ENCODE peak calls at places on chromosomes 5 and 9, in seven cellular contexts. One of them, this sample, is unnamed.

GRCh38 chr5:168670881-168671575 is 91.9 kb upstream of the PANK3 start:
- DNase-seq in fibroblast of mammary gland: no peak
- DNase-seq in stimulated activated CD4-positive, alpha-beta T cell treated with anti-CD3 and anti-CD28 coated beads, Interleukin-12 subunit alpha, Interleukin-12 subunit beta, amount 100 ng/mL, for 24 hours: no peak
- DNase-seq in CD4-positive, alpha-beta memory T cell: no peak
- DNase-seq in cardiac fibroblast: no peak
- DNase-seq in IMR-90: no peak
- DNase-seq in amniotic stem cell: no peak
- DNase-seq in this sample: no peak

GRCh38 chr9:112784020-112784788 is 33.6 kb downstream of the SNX30 start:
- DNase-seq in fibroblast of mammary gland: peak; percentile 34
- DNase-seq in stimulated activated CD4-positive, alpha-beta T cell treated with anti-CD3 and anti-CD28 coated beads, Interleukin-12 subunit alpha, Interleukin-12 subunit beta, amount 100 ng/mL, for 24 hours: no peak
- DNase-seq in CD4-positive, alpha-beta memory T cell: no peak
- DNase-seq in cardiac fibroblast: peak; percentile 41
- DNase-seq in IMR-90: peak; percentile 59
- DNase-seq in amniotic stem cell: no peak
- DNase-seq in this sample: no peak

GRCh38 chr5:164959761-164960160 is 1454.3 kb downstream of the MAT2B start:
- DNase-seq in fibroblast of mammary gland: no peak
- DNase-seq in stimulated activated CD4-positive, alpha-beta T cell treated with anti-CD3 and anti-CD28 coated beads, Interleukin-12 subunit alpha, Interleukin-12 subunit beta, amount 100 ng/mL, for 24 hours: no peak
- DNase-seq in CD4-positive, alpha-beta memory T cell: no peak
- DNase-seq in cardiac fibroblast: no peak
- DNase-seq in IMR-90: no peak
- DNase-seq in amniotic stem cell: no peak
- DNase-seq in this sample: no peak

GRCh38 chr5:135386096-135386495 is 12.9 kb downstream of the MACROH2A1 start:
- DNase-seq in fibroblast of mammary gland: peak; percentile 78
- DNase-seq in stimulated activated CD4-positive, alpha-beta T cell treated with anti-CD3 and anti-CD28 coated beads, Interleukin-12 subunit alpha, Interleukin-12 subunit beta, amount 100 ng/mL, for 24 hours: no peak
- DNase-seq in CD4-positive, alpha-beta memory T cell: no peak
- DNase-seq in cardiac fibroblast: peak; percentile 79
- DNase-seq in IMR-90: peak; percentile 50
- DNase-seq in amniotic stem cell: no peak
- DNase-seq in this sample: no peak

GRCh38 chr5:120164037-120164436 is 300.1 kb upstream of the PRR16 start:
- DNase-seq in fibroblast of mammary gland: no peak
- DNase-seq in stimulated activated CD4-positive, alpha-beta T cell treated with anti-CD3 and anti-CD28 coated beads, Interleukin-12 subunit alpha, Interleukin-12 subunit beta, amount 100 ng/mL, for 24 hours: no peak
- DNase-seq in CD4-positive, alpha-beta memory T cell: no peak
- DNase-seq in cardiac fibroblast: no peak
- DNase-seq in IMR-90: no peak
- DNase-seq in amniotic stem cell: no peak
- DNase-seq in this sample: no peak

GRCh38 chr5:177432143-177432904 is 5.8 kb downstream of the GRK6 start:
- DNase-seq in fibroblast of mammary gland: no peak
- DNase-seq in stimulated activated CD4-positive, alpha-beta T cell treated with anti-CD3 and anti-CD28 coated beads, Interleukin-12 subunit alpha, Interleukin-12 subunit beta, amount 100 ng/mL, for 24 hours: no peak
- DNase-seq in CD4-positive, alpha-beta memory T cell: no peak
- DNase-seq in cardiac fibroblast: no peak
- DNase-seq in IMR-90: no peak
- DNase-seq in amniotic stem cell: no peak
- DNase-seq in this sample: no peak

GRCh38 chr9:108535526-108535925 is 320.3 kb downstream of the ACTL7B start:
- DNase-seq in fibroblast of mammary gland: peak; percentile 50
- DNase-seq in stimulated activated CD4-positive, alpha-beta T cell treated with anti-CD3 and anti-CD28 coated beads, Interleukin-12 subunit alpha, Interleukin-12 subunit beta, amount 100 ng/mL, for 24 hours: no peak
- DNase-seq in CD4-positive, alpha-beta memory T cell: no peak
- DNase-seq in cardiac fibroblast: peak; percentile 51
- DNase-seq in IMR-90: no peak
- DNase-seq in amniotic stem cell: no peak
- DNase-seq in this sample: no peak

GRCh38 chr9:91720313-91720712 is 229.7 kb downstream of the ROR2 start:
- DNase-seq in fibroblast of mammary gland: peak; percentile 27
- DNase-seq in stimulated activated CD4-positive, alpha-beta T cell treated with anti-CD3 and anti-CD28 coated beads, Interleukin-12 subunit alpha, Interleukin-12 subunit beta, amount 100 ng/mL, for 24 hours: no peak
- DNase-seq in CD4-positive, alpha-beta memory T cell: no peak
- DNase-seq in cardiac fibroblast: peak; percentile 5
- DNase-seq in IMR-90: peak; percentile 55
- DNase-seq in amniotic stem cell: no peak
- DNase-seq in this sample: no peak

GRCh38 chr5:138402640-138403039 is 36.2 kb upstream of the REEP2 start:
- DNase-seq in fibroblast of mammary gland: no peak
- DNase-seq in stimulated activated CD4-positive, alpha-beta T cell treated with anti-CD3 and anti-CD28 coated beads, Interleukin-12 subunit alpha, Interleukin-12 subunit beta, amount 100 ng/mL, for 24 hours: no peak
- DNase-seq in CD4-positive, alpha-beta memory T cell: no peak
- DNase-seq in cardiac fibroblast: no peak
- DNase-seq in IMR-90: no peak
- DNase-seq in amniotic stem cell: no peak
- DNase-seq in this sample: no peak

GRCh38 chr9:126626117-126627022 is 12.6 kb downstream of the LMX1B start:
- DNase-seq in fibroblast of mammary gland: no peak
- DNase-seq in stimulated activated CD4-positive, alpha-beta T cell treated with anti-CD3 and anti-CD28 coated beads, Interleukin-12 subunit alpha, Interleukin-12 subunit beta, amount 100 ng/mL, for 24 hours: no peak
- DNase-seq in CD4-positive, alpha-beta memory T cell: no peak
- DNase-seq in cardiac fibroblast: no peak
- DNase-seq in IMR-90: no peak
- DNase-seq in amniotic stem cell: no peak
- DNase-seq in this sample: no peak

GRCh38 chr9:82038897-82039296 is 50.3 kb downstream of the SPATA31D1 start:
- DNase-seq in fibroblast of mammary gland: no peak
- DNase-seq in stimulated activated CD4-positive, alpha-beta T cell treated with anti-CD3 and anti-CD28 coated beads, Interleukin-12 subunit alpha, Interleukin-12 subunit beta, amount 100 ng/mL, for 24 hours: no peak
- DNase-seq in CD4-positive, alpha-beta memory T cell: no peak
- DNase-seq in cardiac fibroblast: no peak
- DNase-seq in IMR-90: no peak
- DNase-seq in amniotic stem cell: no peak
- DNase-seq in this sample: no peak

GRCh38 chr9:91197232-91198181 is 164.2 kb downstream of the AUH start:
- DNase-seq in fibroblast of mammary gland: peak; percentile 100
- DNase-seq in stimulated activated CD4-positive, alpha-beta T cell treated with anti-CD3 and anti-CD28 coated beads, Interleukin-12 subunit alpha, Interleukin-12 subunit beta, amount 100 ng/mL, for 24 hours: no peak
- DNase-seq in CD4-positive, alpha-beta memory T cell: no peak
- DNase-seq in cardiac fibroblast: peak; percentile 97
- DNase-seq in IMR-90: peak; percentile 98
- DNase-seq in amniotic stem cell: peak; percentile 35
- DNase-seq in this sample: peak; percentile 74

GRCh38 chr5:35794688-35795375 is 61.9 kb upstream of the IL7R start:
- DNase-seq in fibroblast of mammary gland: no peak
- DNase-seq in stimulated activated CD4-positive, alpha-beta T cell treated with anti-CD3 and anti-CD28 coated beads, Interleukin-12 subunit alpha, Interleukin-12 subunit beta, amount 100 ng/mL, for 24 hours: no peak
- DNase-seq in CD4-positive, alpha-beta memory T cell: no peak
- DNase-seq in cardiac fibroblast: no peak
- DNase-seq in IMR-90: no peak
- DNase-seq in amniotic stem cell: no peak
- DNase-seq in this sample: no peak

GRCh38 chr9:4262735-4263141 is 37.1 kb downstream of the GLIS3 start:
- DNase-seq in fibroblast of mammary gland: peak; percentile 65
- DNase-seq in stimulated activated CD4-positive, alpha-beta T cell treated with anti-CD3 and anti-CD28 coated beads, Interleukin-12 subunit alpha, Interleukin-12 subunit beta, amount 100 ng/mL, for 24 hours: no peak
- DNase-seq in CD4-positive, alpha-beta memory T cell: no peak
- DNase-seq in cardiac fibroblast: peak; percentile 92
- DNase-seq in IMR-90: peak; percentile 87
- DNase-seq in amniotic stem cell: peak; percentile 7
- DNase-seq in this sample: peak; percentile 8

GRCh38 chr5:123156577-123157296 is 67.7 kb downstream of the PRDM6 start:
- DNase-seq in fibroblast of mammary gland: peak; percentile 92
- DNase-seq in stimulated activated CD4-positive, alpha-beta T cell treated with anti-CD3 and anti-CD28 coated beads, Interleukin-12 subunit alpha, Interleukin-12 subunit beta, amount 100 ng/mL, for 24 hours: no peak
- DNase-seq in CD4-positive, alpha-beta memory T cell: no peak
- DNase-seq in cardiac fibroblast: peak; percentile 52
- DNase-seq in IMR-90: peak; percentile 90
- DNase-seq in amniotic stem cell: peak; percentile 45
- DNase-seq in this sample: no peak

GRCh38 chr9:133008406-133008805 is 22.4 kb upstream of the GTF3C5 start:
- DNase-seq in fibroblast of mammary gland: no peak
- DNase-seq in stimulated activated CD4-positive, alpha-beta T cell treated with anti-CD3 and anti-CD28 coated beads, Interleukin-12 subunit alpha, Interleukin-12 subunit beta, amount 100 ng/mL, for 24 hours: no peak
- DNase-seq in CD4-positive, alpha-beta memory T cell: no peak
- DNase-seq in cardiac fibroblast: no peak
- DNase-seq in IMR-90: no peak
- DNase-seq in amniotic stem cell: no peak
- DNase-seq in this sample: no peak

GRCh38 chr5:150159741-150160179 is 4.1 kb upstream of the PDGFRB start:
- DNase-seq in fibroblast of mammary gland: peak; percentile 92
- DNase-seq in stimulated activated CD4-positive, alpha-beta T cell treated with anti-CD3 and anti-CD28 coated beads, Interleukin-12 subunit alpha, Interleukin-12 subunit beta, amount 100 ng/mL, for 24 hours: no peak
- DNase-seq in CD4-positive, alpha-beta memory T cell: no peak
- DNase-seq in cardiac fibroblast: peak; percentile 85
- DNase-seq in IMR-90: peak; percentile 87
- DNase-seq in amniotic stem cell: no peak
- DNase-seq in this sample: no peak

GRCh38 chr9:23044549-23044948 is 597.9 kb downstream of the DMRTA1 start:
- DNase-seq in fibroblast of mammary gland: no peak
- DNase-seq in stimulated activated CD4-positive, alpha-beta T cell treated with anti-CD3 and anti-CD28 coated beads, Interleukin-12 subunit alpha, Interleukin-12 subunit beta, amount 100 ng/mL, for 24 hours: no peak
- DNase-seq in CD4-positive, alpha-beta memory T cell: no peak
- DNase-seq in cardiac fibroblast: peak; percentile 3
- DNase-seq in IMR-90: peak; percentile 26
- DNase-seq in amniotic stem cell: no peak
- DNase-seq in this sample: no peak

GRCh38 chr5:43676083-43676840 is 73.3 kb downstream of the NNT start:
- DNase-seq in fibroblast of mammary gland: no peak
- DNase-seq in stimulated activated CD4-positive, alpha-beta T cell treated with anti-CD3 and anti-CD28 coated beads, Interleukin-12 subunit alpha, Interleukin-12 subunit beta, amount 100 ng/mL, for 24 hours: no peak
- DNase-seq in CD4-positive, alpha-beta memory T cell: peak; percentile 4
- DNase-seq in cardiac fibroblast: no peak
- DNase-seq in IMR-90: peak; percentile 36
- DNase-seq in amniotic stem cell: no peak
- DNase-seq in this sample: no peak

GRCh38 chr9:93119953-93120845 is 13.9 kb downstream of the NINJ1 start:
- DNase-seq in fibroblast of mammary gland: peak; percentile 94
- DNase-seq in stimulated activated CD4-positive, alpha-beta T cell treated with anti-CD3 and anti-CD28 coated beads, Interleukin-12 subunit alpha, Interleukin-12 subunit beta, amount 100 ng/mL, for 24 hours: no peak
- DNase-seq in CD4-positive, alpha-beta memory T cell: no peak
- DNase-seq in cardiac fibroblast: peak; percentile 97
- DNase-seq in IMR-90: peak; percentile 94
- DNase-seq in amniotic stem cell: no peak
- DNase-seq in this sample: peak; percentile 88

GRCh38 chr9:8241201-8241600 is 441.6 kb upstream of the DMAC1 start:
- DNase-seq in fibroblast of mammary gland: peak; percentile 37
- DNase-seq in stimulated activated CD4-positive, alpha-beta T cell treated with anti-CD3 and anti-CD28 coated beads, Interleukin-12 subunit alpha, Interleukin-12 subunit beta, amount 100 ng/mL, for 24 hours: no peak
- DNase-seq in CD4-positive, alpha-beta memory T cell: no peak
- DNase-seq in cardiac fibroblast: no peak
- DNase-seq in IMR-90: no peak
- DNase-seq in amniotic stem cell: no peak
- DNase-seq in this sample: no peak

GRCh38 chr5:28809811-28810750 is 1771.7 kb upstream of the CDH9 start:
- DNase-seq in fibroblast of mammary gland: no peak
- DNase-seq in stimulated activated CD4-positive, alpha-beta T cell treated with anti-CD3 and anti-CD28 coated beads, Interleukin-12 subunit alpha, Interleukin-12 subunit beta, amount 100 ng/mL, for 24 hours: no peak
- DNase-seq in CD4-positive, alpha-beta memory T cell: no peak
- DNase-seq in cardiac fibroblast: no peak
- DNase-seq in IMR-90: no peak
- DNase-seq in amniotic stem cell: no peak
- DNase-seq in this sample: no peak

GRCh38 chr9:79256691-79257213 is 315.0 kb upstream of the TLE4 start:
- DNase-seq in fibroblast of mammary gland: peak; percentile 28
- DNase-seq in stimulated activated CD4-positive, alpha-beta T cell treated with anti-CD3 and anti-CD28 coated beads, Interleukin-12 subunit alpha, Interleukin-12 subunit beta, amount 100 ng/mL, for 24 hours: no peak
- DNase-seq in CD4-positive, alpha-beta memory T cell: no peak
- DNase-seq in cardiac fibroblast: peak; percentile 11
- DNase-seq in IMR-90: peak; percentile 43
- DNase-seq in amniotic stem cell: no peak
- DNase-seq in this sample: no peak

GRCh38 chr5:177472460-177473441 is 683 bp downstream of the DBN1 start:
- DNase-seq in fibroblast of mammary gland: no peak
- DNase-seq in stimulated activated CD4-positive, alpha-beta T cell treated with anti-CD3 and anti-CD28 coated beads, Interleukin-12 subunit alpha, Interleukin-12 subunit beta, amount 100 ng/mL, for 24 hours: no peak
- DNase-seq in CD4-positive, alpha-beta memory T cell: no peak
- DNase-seq in cardiac fibroblast: no peak
- DNase-seq in IMR-90: no peak
- DNase-seq in amniotic stem cell: no peak
- DNase-seq in this sample: peak; percentile 63